ENCODE peak calls at places on chromosomes 6 and 20, in five cellular contexts. G is cardiac muscle cell, T is prostate gland, S is mucosa of gallbladder, Z is NCI-H1417. X is an unnamed sample.

GRCh38 chr20:50381771-50382593 is 128.2 kb upstream of the PTPN1 start:
- DNase-seq in G (no peak), T (no peak), S (no peak), Z (no peak), X (no peak)

GRCh38 chr6:89242574-89243330 is 25.6 kb upstream of the GABRR1 start:
- DNase-seq in G (peak), T (peak), S (no peak), Z (peak), X (no peak)

GRCh38 chr6:24228681-24229255 is 102.8 kb downstream of the NRSN1 start:
- DNase-seq in G (no peak), T (no peak), S (no peak), Z (no peak), X (no peak)

GRCh38 chr6:11229267-11230043 is 3.0 kb downstream of the NEDD9 start:
- DNase-seq in G (peak), T (peak), S (no peak), Z (no peak), X (no peak)

GRCh38 chr6:38346291-38347079 is 293.2 kb downstream of the BTBD9 start:
- DNase-seq in G (no peak), T (no peak), S (no peak), Z (no peak), X (no peak)

GRCh38 chr6:81762132-81762531 is 9.7 kb upstream of the TENT5A start:
- DNase-seq in G (no peak), T (no peak), S (no peak), Z (no peak), X (no peak)

GRCh38 chr6:2968600-2969135 is 2.7 kb downstream of the SERPINB6 start:
- DNase-seq in G (no peak), T (no peak), S (no peak), Z (no peak), X (no peak)

GRCh38 chr6:37620519-37620918 is 77.2 kb downstream of the MDGA1 start:
- DNase-seq in G (no peak), T (no peak), S (peak), Z (no peak), X (no peak)

GRCh38 chr6:139407718-139408222 is 33.3 kb upstream of the CITED2 start:
- DNase-seq in G (no peak), T (no peak), S (no peak), Z (no peak), X (no peak)

GRCh38 chr6:108587258-108588059 is 26.7 kb downstream of the FOXO3 start:
- DNase-seq in G (no peak), T (no peak), S (no peak), Z (no peak), X (no peak)

GRCh38 chr6:142702501-142703460 is 242.2 kb downstream of the HIVEP2 start:
- DNase-seq in G (peak), T (no peak), S (peak), Z (peak), X (no peak)